ENCODE peak calls at places on chromosomes 1 and 21, in four cellular contexts. Z, F, V and O are unnamed samples.
A peak's percentile ranks its signal among the peaks of the same experiment; 100 is the strongest.

GRCh38 chr1:38062361-38063288 is 16.0 kb upstream of the POU3F1 start:
- DNase-seq in V (no peak), F (no peak), Z (no peak), O (no peak)

GRCh38 chr1:240575976-240576666 is 35.8 kb downstream of the GREM2 start:
- DNase-seq in Z (no peak), F (peak; percentile 47), V (peak; percentile 13), O (no peak)

GRCh38 chr1:44810101-44810761 is 1.9 kb downstream of the BTBD19 start:
- DNase-seq in V (no peak), F (no peak), Z (peak; percentile 31), O (peak; percentile 71)

GRCh38 chr1:33931115-33931475 is 67.2 kb downstream of the HMGB4 start:
- DNase-seq in Z (no peak), V (no peak), F (no peak), O (no peak)

GRCh38 chr1:115706774-115707425 is 61.6 kb downstream of the CASQ2 start:
- DNase-seq in V (no peak), F (peak; percentile 66), Z (no peak), O (no peak)

GRCh38 chr1:100397681-100398080 is 45.4 kb downstream of the CDC14A start:
- DNase-seq in F (no peak), V (no peak), Z (no peak), O (no peak)

GRCh38 chr1:233364695-233365539 is 37.4 kb downstream of the MAP3K21 start:
- DNase-seq in F (peak; percentile 5), V (no peak), Z (no peak), O (no peak)

GRCh38 chr1:27668808-27669723 is 2.9 kb downstream of the IFI6 start:
- DNase-seq in F (peak; percentile 74), Z (peak; percentile 89), V (peak; percentile 77), O (no peak)

GRCh38 chr1:56617141-56617540 is 28.0 kb upstream of the PRKAA2 start:
- DNase-seq in Z (no peak), F (no peak), V (no peak), O (no peak)

GRCh38 chr1:181318858-181319235 is 164.5 kb upstream of the CACNA1E start:
- DNase-seq in V (no peak), Z (no peak), F (peak; percentile 16), O (no peak)
- H3K4me3 ChIP-seq in V (no peak overlapping the region), Z (no peak overlapping the region), F (no peak overlapping the region), O (no peak overlapping the region)

GRCh38 chr21:37367301-37367757 is 756 bp downstream of the DYRK1A start:
- DNase-seq in V (no peak), F (no peak), Z (peak; percentile 19), O (no peak)

GRCh38 chr21:37369307-37369854 is 2.8 kb downstream of the DYRK1A start:
- DNase-seq in Z (no peak), F (no peak), V (no peak), O (no peak)

GRCh38 chr21:37368536-37369279 is 2.1 kb downstream of the DYRK1A start:
- DNase-seq in Z (no peak), F (peak; percentile 30), V (no peak), O (no peak)

GRCh38 chr21:37366488-37367300 is at the start of gene DYRK1A:
- DNase-seq in V (peak; percentile 99), Z (peak; percentile 99), F (peak; percentile 99), O (peak; percentile 98)

DNA sequence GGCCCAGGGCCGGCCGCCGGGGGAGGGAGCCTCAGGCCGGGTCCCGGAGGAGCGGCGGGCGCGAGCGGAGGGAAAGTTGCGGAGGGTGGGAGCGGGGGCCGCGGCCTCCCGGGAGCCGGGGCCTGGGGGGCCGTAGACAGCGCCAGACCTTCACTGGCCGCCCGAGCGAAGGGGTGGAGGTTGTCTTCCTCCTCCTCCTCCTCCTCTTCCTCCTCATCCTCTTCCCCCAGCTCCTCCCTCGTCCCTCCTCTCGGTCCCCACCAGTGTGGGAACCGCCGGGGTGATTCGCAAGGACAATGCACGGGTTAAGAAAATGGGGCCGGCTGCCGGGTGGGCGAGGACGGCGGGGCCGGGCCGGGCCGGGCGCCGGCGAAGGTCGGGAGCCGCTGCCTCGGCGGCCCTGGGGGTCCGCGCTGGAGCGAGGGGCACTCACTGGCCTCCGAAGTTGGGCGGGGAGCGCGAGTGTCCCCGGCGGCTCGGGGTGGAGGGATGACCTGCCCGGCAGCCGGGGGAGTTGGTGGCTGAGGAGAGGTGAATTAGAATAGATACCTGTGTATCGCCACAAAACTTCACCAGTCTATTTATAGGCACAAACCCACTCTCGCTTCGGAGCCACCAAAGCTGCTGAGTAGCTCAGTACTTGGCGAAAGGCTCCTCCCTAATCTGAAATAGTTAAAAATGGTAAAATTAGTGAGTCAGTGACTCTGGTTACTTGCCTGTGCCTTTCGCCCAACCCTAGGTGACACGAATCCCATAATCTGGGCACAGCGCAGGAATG is 1.4 kb downstream of the DYRK1A start:
- DNase-seq in Z (peak; percentile 38), F (peak; percentile 60), V (peak; percentile 25), O (peak; percentile 89)
- TF ChIP-seq POLR2A in Z (no peak), F (no peak), V (no peak), O (no peak)

GRCh38 chr1:108142773-108143394 is 57.3 kb downstream of the SLC25A24 start:
- DNase-seq in F (no peak), Z (no peak), V (no peak), O (no peak)
- H3K4me3 ChIP-seq in F (no peak overlapping the region), Z (no peak overlapping the region), V (no peak overlapping the region), O (no peak overlapping the region)

DNA sequence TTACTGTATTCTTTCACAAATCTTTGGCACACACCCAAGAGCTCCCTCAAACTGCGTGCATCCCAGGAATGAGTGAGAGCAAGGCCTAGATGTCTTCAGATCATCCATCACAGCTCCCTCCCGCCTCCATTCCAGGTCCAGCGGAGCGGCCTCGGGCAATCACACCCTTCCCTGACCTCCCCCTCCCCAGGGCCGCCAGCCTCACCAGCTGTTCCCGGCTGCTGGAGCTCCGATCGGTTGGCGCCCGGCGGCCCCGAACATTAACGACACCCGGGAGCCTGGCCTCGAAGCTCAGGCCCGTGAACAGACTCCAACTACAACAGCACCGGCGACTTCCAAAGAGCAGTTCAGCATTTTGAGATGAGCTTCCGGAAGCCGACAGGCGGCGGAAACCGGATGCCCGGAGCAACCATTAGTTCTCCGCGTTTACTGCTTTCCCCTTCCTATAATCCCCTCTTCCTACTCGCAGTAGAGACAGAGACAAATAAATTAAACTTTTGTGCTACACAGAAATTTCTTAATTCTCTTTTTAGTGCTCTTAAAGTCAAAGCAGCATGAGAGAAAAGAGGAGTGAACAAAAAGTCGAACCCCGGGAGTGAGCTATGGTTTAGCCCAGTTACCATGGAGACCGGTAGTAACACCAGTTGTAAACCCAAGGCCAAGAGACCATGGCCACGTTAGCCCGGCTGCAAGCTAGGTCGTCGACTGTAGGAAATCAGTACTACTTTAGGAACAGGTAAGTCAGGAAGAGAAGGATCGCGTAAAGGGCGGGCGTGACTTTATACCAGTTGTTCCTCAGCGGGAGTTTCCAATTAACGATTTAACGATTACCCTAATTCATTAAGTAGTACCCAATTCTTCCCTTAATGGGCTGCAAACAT is at the start of the genes GPATCH2 and SPATA17:
- DNase-seq in V (peak; percentile 70), F (peak; percentile 85), Z (peak; percentile 81), O (peak; percentile 94)
- TF ChIP-seq POLR2A in V (no peak), F (peak; percentile 53), Z (peak; percentile 60), O (no peak)

DNA sequence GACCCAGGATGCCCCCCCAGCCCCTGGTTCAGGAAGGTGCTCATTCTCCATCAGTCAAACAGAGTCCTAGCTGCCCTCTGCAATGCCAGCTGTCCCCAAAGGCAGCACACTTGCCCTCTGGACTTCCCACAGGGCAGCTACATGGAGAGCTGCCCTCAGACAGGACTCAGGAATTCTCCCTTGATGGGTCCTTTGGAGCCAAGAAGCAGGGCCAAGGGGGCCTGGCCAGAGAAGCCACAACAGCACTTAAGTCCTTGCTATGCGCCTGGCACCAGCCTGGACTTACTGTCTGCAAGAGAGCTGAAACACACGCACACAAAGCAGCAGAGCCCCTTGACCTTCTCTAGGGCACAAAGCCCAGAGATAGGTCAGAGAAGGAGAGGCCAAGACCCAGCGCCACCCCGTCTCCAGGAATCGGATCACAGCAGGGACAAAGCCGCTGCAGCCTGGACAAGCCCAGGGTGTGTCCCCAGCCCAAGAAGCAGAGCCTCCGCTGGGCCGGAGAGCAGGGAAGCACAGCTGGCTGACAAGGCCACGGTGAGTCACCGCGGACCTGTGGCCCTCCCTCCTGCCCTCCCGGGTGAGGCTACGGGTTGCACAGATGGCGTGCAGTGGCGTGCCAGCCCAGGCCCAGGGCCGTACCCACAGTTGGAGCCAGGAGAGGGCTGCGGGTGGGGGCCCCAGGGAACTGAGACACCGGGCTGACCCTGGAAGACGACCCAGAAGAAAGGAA is 1.7 kb downstream of the WNT9A start:
- DNase-seq in V (no peak), F (peak; percentile 59), Z (peak; percentile 79), O (peak; percentile 37)
- H3K4me3 ChIP-seq in V (peak overlapping the region; percentile 35), F (no peak overlapping the region), Z (peak overlapping the region; percentile 58), O (no peak overlapping the region)

GRCh38 chr1:161021168-161021958 is 411 bp upstream of the F11R start:
- DNase-seq in Z (peak; percentile 97), F (peak; percentile 87), V (peak; percentile 43), O (peak; percentile 89)
- TF ChIP-seq POLR2A in Z (peak; percentile 98), F (peak; percentile 35), V (no peak), O (no peak)

GRCh38 chr1:157226739-157227138 is 88.5 kb upstream of the ETV3 start:
- DNase-seq in V (no peak), Z (no peak), F (no peak), O (no peak)
- H3K4me3 ChIP-seq in V (no peak overlapping the region), Z (no peak overlapping the region), F (no peak overlapping the region), O (no peak overlapping the region)

DNA sequence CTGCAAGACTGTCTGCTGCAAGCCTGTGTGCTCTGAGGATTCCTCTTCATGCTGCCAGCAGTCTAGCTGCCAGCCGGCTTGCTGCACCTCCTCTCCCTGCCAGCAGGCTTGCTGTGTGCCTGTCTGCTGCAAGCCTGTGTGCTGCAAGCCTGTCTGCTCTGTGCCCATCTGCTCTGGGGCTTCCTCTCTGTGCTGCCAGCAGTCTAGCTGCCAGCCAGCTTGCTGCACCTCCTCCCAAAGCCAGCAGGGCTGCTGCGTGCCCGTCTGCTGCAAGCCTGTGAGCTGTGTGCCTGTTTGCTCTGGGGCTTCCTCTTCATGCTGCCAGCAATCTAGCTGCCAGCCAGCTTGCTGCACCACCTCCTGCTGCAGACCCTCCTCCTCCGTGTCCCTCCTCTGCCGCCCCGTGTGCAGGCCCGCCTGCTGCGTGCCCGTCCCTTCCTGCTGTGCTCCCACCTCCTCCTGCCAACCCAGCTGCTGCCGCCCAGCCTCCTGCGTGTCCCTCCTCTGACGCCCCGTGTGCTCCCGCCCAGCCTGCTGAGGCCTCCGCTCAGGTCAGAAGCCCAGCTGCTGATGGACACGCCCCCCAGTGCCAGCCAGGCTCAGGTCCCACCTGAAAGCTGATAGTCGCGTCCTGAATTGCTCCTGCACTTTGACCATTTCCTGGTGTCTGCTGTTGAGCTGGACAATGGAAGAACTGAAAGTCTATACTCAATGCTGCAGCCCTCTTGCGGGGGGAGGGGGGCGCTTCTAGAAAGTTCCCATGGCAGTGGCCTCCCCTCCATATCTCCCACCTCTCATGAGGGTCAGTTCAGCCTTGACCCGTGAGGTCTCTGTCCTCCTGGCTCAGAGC is 1.2 kb downstream of the KRTAP10-4 start:
- DNase-seq in F (no peak), Z (peak; percentile 77), V (no peak), O (peak; percentile 46)
- TF ChIP-seq POLR2A in F (no peak), Z (no peak), V (no peak), O (no peak)